ENCODE peak calls at places on chromosomes 5 and 9, in nine cellular contexts. W is RWPE2; G is Calu3; E is NB4; M is AG04450; Y is CD4-positive, alpha-beta T cell; Q is brain microvascular endothelial cell; D is neural crest cell; P is fibroblast of the aortic adventitia. B is an unnamed sample.
A peak's percentile ranks its signal among the peaks of the same experiment; 100 is the strongest.

GRCh38 chr9:119026120-119026519 is 343.1 kb downstream of the BRINP1 start:
- DNase-seq in Y (no peak), Q (no peak), D (no peak), G (no peak), E (no peak), W (no peak), M (no peak), P (peak; percentile 1), B (no peak)

GRCh38 chr5:101306391-101307137 is 403.5 kb upstream of the ST8SIA4 start:
- DNase-seq in Q (no peak), Y (no peak), G (no peak), E (no peak), P (no peak), D (no peak), M (no peak), W (no peak), B (no peak)

GRCh38 chr5:74493426-74493825 is 147.1 kb downstream of the ENC1 start:
- DNase-seq in D (no peak), G (no peak), Q (peak; percentile 24), Y (no peak), M (no peak), W (no peak), E (no peak), P (peak; percentile 46), B (no peak)

GRCh38 chr9:70533492-70533891 is 119.0 kb upstream of the KLF9 start:
- DNase-seq in M (no peak), P (no peak), Q (no peak), E (no peak), G (no peak), D (no peak), W (no peak), Y (no peak), B (no peak)

GRCh38 chr5:158456756-158457155 is 597.8 kb upstream of the CLINT1 start:
- DNase-seq in E (peak; percentile 49), Y (no peak), P (peak; percentile 84), G (no peak), M (peak; percentile 66), Q (peak; percentile 94), W (peak; percentile 81), D (no peak), B (no peak)

GRCh38 chr5:37838152-37838932 is 1.5 kb downstream of the GDNF start:
- DNase-seq in E (no peak), M (no peak), G (no peak), W (no peak), P (peak; percentile 33), Y (no peak), D (peak; percentile 37), Q (no peak), B (peak; percentile 39)

GRCh38 chr9:21031091-21031817 is at the start of gene HACD4:
- DNase-seq in Q (peak; percentile 13), Y (peak; percentile 58), P (peak; percentile 34), E (peak; percentile 80), D (peak; percentile 26), M (no peak), G (peak; percentile 8), W (no peak), B (peak; percentile 40)

GRCh38 chr5:143693691-143694252 is 118.2 kb upstream of the HMHB1 start:
- DNase-seq in W (no peak), M (no peak), D (no peak), E (no peak), P (peak; percentile 60), Q (no peak), Y (no peak), G (no peak), B (no peak)

GRCh38 chr5:149837680-149838269 is 106.8 kb downstream of the PDE6A start:
- DNase-seq in P (peak; percentile 65), Y (no peak), G (peak; percentile 69), Q (peak; percentile 67), M (peak; percentile 29), E (peak; percentile 67), D (peak; percentile 61), W (no peak), B (peak; percentile 82)
- TF ChIP-seq CTCF in P (peak; percentile 91), Y (no peak), G (peak; percentile 72), Q (peak; percentile 95), M (peak; percentile 94), E (peak; percentile 66), D (peak; percentile 77), W (peak; percentile 99), B (peak; percentile 54)

DNA sequence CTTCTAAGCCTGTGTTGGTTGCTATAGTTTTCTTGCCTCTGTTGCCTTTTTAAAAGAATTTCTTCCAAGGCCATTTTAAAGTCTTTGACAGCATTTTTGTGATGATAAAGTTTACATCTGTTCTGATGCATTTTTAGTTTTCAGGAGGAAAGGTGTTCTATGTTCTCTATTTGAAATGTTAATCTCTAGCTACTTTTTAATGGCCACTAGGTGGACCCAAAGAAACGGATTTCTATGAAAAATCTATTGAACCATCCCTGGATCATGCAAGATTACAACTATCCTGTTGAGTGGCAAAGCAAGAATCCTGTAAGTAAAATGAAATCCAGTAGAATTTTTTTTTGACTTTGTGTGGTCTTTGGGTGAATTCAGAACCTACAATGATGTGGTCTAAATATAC is 60.2 kb downstream of the MELK start:
- DNase-seq in W (no peak), G (no peak), E (peak; percentile 16), Q (peak; percentile 3), Y (no peak), D (no peak), M (peak; percentile 10), P (peak; percentile 70), B (no peak)
- TF ChIP-seq CTCF in W (peak; percentile 74), G (no peak), E (peak; percentile 22), Q (peak; percentile 36), Y (peak; percentile 60), D (peak; percentile 76), M (peak; percentile 60), P (peak; percentile 57), B (peak; percentile 67)

DNA sequence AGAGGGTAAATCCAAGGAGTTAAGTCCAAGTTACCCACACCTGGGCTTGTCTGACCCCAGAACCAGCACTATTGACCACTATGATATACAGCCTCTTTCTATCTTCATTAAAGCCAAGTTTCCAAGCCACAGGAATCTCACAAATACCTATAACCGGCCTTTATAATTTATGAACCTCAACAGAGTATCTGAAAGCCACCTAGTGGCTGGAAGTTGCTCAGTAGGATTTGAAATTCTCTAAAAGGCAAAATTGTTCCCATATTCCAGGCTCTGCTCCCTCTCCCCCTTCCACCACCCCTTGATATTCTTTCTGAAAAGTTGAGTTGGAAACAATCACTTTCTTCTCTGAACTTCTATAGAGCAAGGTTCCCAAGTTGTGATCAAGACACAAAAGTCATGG is 106.4 kb upstream of the GPR151 start:
- DNase-seq in W (no peak), P (no peak), Y (no peak), M (no peak), Q (no peak), G (no peak), E (no peak), D (no peak), B (no peak)
- TF ChIP-seq CTCF in W (peak; percentile 61), P (peak; percentile 24), Y (no peak), M (peak; percentile 24), Q (peak; percentile 58), G (peak; percentile 66), E (peak; percentile 36), D (peak; percentile 60), B (peak; percentile 72)

GRCh38 chr5:5421961-5422818 is at the start of gene ICE1:
- DNase-seq in E (peak; percentile 98), M (peak; percentile 97), W (peak; percentile 99), D (peak; percentile 88), G (peak; percentile 94), Y (peak; percentile 92), Q (peak; percentile 96), P (peak; percentile 99), B (peak; percentile 95)
- TF ChIP-seq CTCF in E (no peak), M (no peak), W (no peak), D (peak; percentile 13), G (no peak), Y (no peak), Q (peak; percentile 5), P (no peak), B (no peak)

GRCh38 chr5:131264453-131265200 is 774 bp downstream of the CDC42SE2 start:
- DNase-seq in E (peak; percentile 72), Y (peak; percentile 28), P (peak; percentile 36), W (no peak), Q (no peak), M (no peak), G (peak; percentile 36), D (peak; percentile 15), B (peak; percentile 38)

GRCh38 chr5:131268758-131269370 is 5.0 kb downstream of the CDC42SE2 start:
- DNase-seq in Q (no peak), M (no peak), W (no peak), D (no peak), E (no peak), G (no peak), Y (no peak), P (peak; percentile 58), B (no peak)

GRCh38 chr5:131262953-131263541 is 806 bp upstream of the CDC42SE2 start:
- DNase-seq in M (no peak), Y (no peak), G (peak; percentile 33), P (peak; percentile 28), Q (no peak), D (no peak), W (no peak), E (peak; percentile 51), B (no peak)

GRCh38 chr5:131263648-131264452 is at the start of gene CDC42SE2:
- DNase-seq in D (peak; percentile 72), W (peak; percentile 79), Q (peak; percentile 53), P (peak; percentile 67), E (peak; percentile 94), G (peak; percentile 92), M (peak; percentile 44), Y (peak; percentile 83), B (peak; percentile 96)

DNA sequence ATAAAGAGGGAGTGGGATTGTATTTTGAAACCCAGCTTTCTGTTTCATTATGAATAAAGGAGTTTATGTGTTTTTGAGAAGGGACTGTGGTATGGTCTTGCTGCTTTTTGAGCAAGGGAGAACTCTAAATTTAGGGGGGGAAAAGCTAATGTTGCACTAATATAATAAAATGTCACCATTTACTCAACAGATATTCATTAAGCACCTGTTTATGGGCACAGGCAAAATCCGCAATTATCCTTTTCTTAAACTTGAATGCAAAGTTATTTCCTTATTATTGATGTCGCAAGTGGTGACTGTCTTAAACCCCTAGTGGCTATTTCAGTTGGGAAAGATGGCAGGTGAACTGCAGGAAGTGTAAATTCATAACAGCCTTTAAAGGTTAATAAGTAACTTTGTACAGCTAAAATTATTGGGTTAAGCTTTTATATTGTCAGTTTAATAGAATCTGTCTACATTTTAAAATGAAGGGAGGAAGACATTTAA is 1.5 kb downstream of the CDC42SE2 start:
- DNase-seq in Y (no peak), D (no peak), P (peak; percentile 32), M (no peak), E (peak; percentile 77), Q (no peak), G (peak; percentile 44), W (no peak), B (no peak)
- TF ChIP-seq CTCF in Y (peak; percentile 29), D (peak; percentile 64), P (peak; percentile 44), M (peak; percentile 46), E (no peak), Q (peak; percentile 43), G (peak; percentile 22), W (peak; percentile 54), B (peak; percentile 42)

B was measured in glutamatergic neuron.